ENCODE peak calls at places on chromosomes 13 and 19, in eight cellular contexts. One of them, this sample, is unnamed.

GRCh38 chr19:13987101-13987890 is 18.8 kb downstream of the RFX1 start:
- DNase-seq in SK-MEL-5: no peak
- DNase-seq in Calu3: no peak
- DNase-seq in neural progenitor cell: no peak
- DNase-seq in B cell: peak
- DNase-seq in CD4-positive, CD25-positive, alpha-beta regulatory T cell: no peak
- DNase-seq in frontal cortex: no peak
- DNase-seq in effector CD4-positive, alpha-beta T cell: no peak
- DNase-seq in this sample: no peak

GRCh38 chr13:28140433-28141125 is 2.2 kb downstream of the PAN3 start:
- DNase-seq in SK-MEL-5: no peak
- DNase-seq in Calu3: no peak
- DNase-seq in neural progenitor cell: peak
- DNase-seq in B cell: no peak
- DNase-seq in CD4-positive, CD25-positive, alpha-beta regulatory T cell: no peak
- DNase-seq in frontal cortex: no peak
- DNase-seq in effector CD4-positive, alpha-beta T cell: no peak
- DNase-seq in this sample: peak

GRCh38 chr19:38020331-38020730 is 113.3 kb downstream of the SIPA1L3 start:
- DNase-seq in SK-MEL-5: no peak
- DNase-seq in Calu3: no peak
- DNase-seq in neural progenitor cell: no peak
- DNase-seq in B cell: no peak
- DNase-seq in CD4-positive, CD25-positive, alpha-beta regulatory T cell: no peak
- DNase-seq in frontal cortex: no peak
- DNase-seq in effector CD4-positive, alpha-beta T cell: no peak
- DNase-seq in this sample: no peak

GRCh38 chr13:48778551-48779088 is 124.9 kb downstream of the CYSLTR2 start:
- DNase-seq in SK-MEL-5: peak
- DNase-seq in Calu3: no peak
- DNase-seq in neural progenitor cell: no peak
- DNase-seq in B cell: no peak
- DNase-seq in CD4-positive, CD25-positive, alpha-beta regulatory T cell: no peak
- DNase-seq in frontal cortex: no peak
- DNase-seq in effector CD4-positive, alpha-beta T cell: no peak
- DNase-seq in this sample: no peak

GRCh38 chr13:34249546-34249945 is 431.6 kb downstream of the RFC3 start:
- DNase-seq in SK-MEL-5: peak
- DNase-seq in Calu3: no peak
- DNase-seq in neural progenitor cell: no peak
- DNase-seq in B cell: no peak
- DNase-seq in CD4-positive, CD25-positive, alpha-beta regulatory T cell: no peak
- DNase-seq in frontal cortex: no peak
- DNase-seq in effector CD4-positive, alpha-beta T cell: no peak
- DNase-seq in this sample: no peak

GRCh38 chr19:10975374-10976036 is 14.7 kb downstream of the SMARCA4 start:
- DNase-seq in SK-MEL-5: peak
- DNase-seq in Calu3: no peak
- DNase-seq in neural progenitor cell: no peak
- DNase-seq in B cell: no peak
- DNase-seq in CD4-positive, CD25-positive, alpha-beta regulatory T cell: no peak
- DNase-seq in frontal cortex: no peak
- DNase-seq in effector CD4-positive, alpha-beta T cell: no peak
- DNase-seq in this sample: no peak

GRCh38 chr19:54418030-54418929 is 3.0 kb downstream of the TTYH1 start:
- DNase-seq in SK-MEL-5: no peak
- DNase-seq in Calu3: no peak
- DNase-seq in neural progenitor cell: peak
- DNase-seq in B cell: no peak
- DNase-seq in CD4-positive, CD25-positive, alpha-beta regulatory T cell: peak
- DNase-seq in frontal cortex: no peak
- DNase-seq in effector CD4-positive, alpha-beta T cell: no peak
- DNase-seq in this sample: no peak

GRCh38 chr13:97367427-97367826 is 66.5 kb upstream of the RAP2A start:
- DNase-seq in SK-MEL-5: peak
- DNase-seq in Calu3: no peak
- DNase-seq in neural progenitor cell: peak
- DNase-seq in B cell: no peak
- DNase-seq in CD4-positive, CD25-positive, alpha-beta regulatory T cell: no peak
- DNase-seq in frontal cortex: no peak
- DNase-seq in effector CD4-positive, alpha-beta T cell: no peak
- DNase-seq in this sample: no peak

GRCh38 chr13:33279414-33279813 is 6.1 kb downstream of the STARD13 start:
- DNase-seq in SK-MEL-5: no peak
- DNase-seq in Calu3: no peak
- DNase-seq in neural progenitor cell: no peak
- DNase-seq in B cell: no peak
- DNase-seq in CD4-positive, CD25-positive, alpha-beta regulatory T cell: no peak
- DNase-seq in frontal cortex: no peak
- DNase-seq in effector CD4-positive, alpha-beta T cell: no peak
- DNase-seq in this sample: no peak